ENCODE peak calls at places on chromosomes 5 and 9, in six cellular contexts. Q is GM06990; L is progenitor cell of endocrine pancreas; F is H1; T is CD8-positive, alpha-beta T cell; K is body of pancreas. R is an unnamed sample.
A peak's percentile ranks its signal among the peaks of the same experiment; 100 is the strongest.

GRCh38 chr5:59569608-59570334 is 323.8 kb downstream of the PDE4D start:
- DNase-seq in Q (no peak), L (no peak), F (no peak), T (no peak), K (no peak), R (no peak)

GRCh38 chr5:139964994-139965565 is 78.0 kb downstream of the NRG2 start:
- DNase-seq in Q (no peak), L (no peak), F (no peak), T (no peak), K (no peak), R (no peak)

GRCh38 chr9:17627641-17628040 is 48.8 kb downstream of the SH3GL2 start:
- DNase-seq in Q (no peak), L (no peak), F (no peak), T (no peak), K (no peak), R (no peak)

GRCh38 chr9:32424616-32425015 is 40.2 kb downstream of the ACO1 start:
- DNase-seq in Q (no peak), L (no peak), F (no peak), T (no peak), K (no peak), R (no peak)

GRCh38 chr9:30349526-30350513 is 2034.6 kb upstream of the ACO1 start:
- DNase-seq in Q (no peak), L (no peak), F (no peak), T (no peak), K (no peak), R (no peak)

GRCh38 chr5:90747175-90747574 is 188.6 kb downstream of the ADGRV1 start:
- DNase-seq in Q (no peak), L (no peak), F (no peak), T (no peak), K (no peak), R (no peak)

GRCh38 chr5:165405340-165405739 is 1899.9 kb downstream of the MAT2B start:
- DNase-seq in Q (no peak), L (no peak), F (no peak), T (no peak), K (no peak), R (no peak)

GRCh38 chr9:124658165-124659017 is 112.7 kb downstream of the NR6A1 start:
- DNase-seq in Q (peak; percentile 38), L (peak; percentile 39), F (no peak), T (no peak), K (peak; percentile 75), R (peak; percentile 72)

GRCh38 chr9:95157491-95158151 is 159.9 kb downstream of the FANCC start:
- DNase-seq in Q (peak; percentile 50), L (no peak), F (no peak), T (no peak), K (no peak), R (peak; percentile 67)

GRCh38 chr9:119453490-119453911 is 84.3 kb upstream of the BRINP1 start:
- DNase-seq in Q (no peak), L (no peak), F (no peak), T (no peak), K (no peak), R (no peak)

GRCh38 chr5:86623785-86624483 is 6.2 kb downstream of the COX7C start:
- DNase-seq in Q (no peak), L (no peak), F (no peak), T (no peak), K (no peak), R (no peak)

GRCh38 chr9:101569736-101570501 is 24.9 kb downstream of the PPP3R2 start:
- DNase-seq in Q (no peak), L (no peak), F (no peak), T (no peak), K (no peak), R (no peak)

GRCh38 chr9:95506692-95507455 is 9.9 kb downstream of the PTCH1 start:
- DNase-seq in Q (peak; percentile 37), L (no peak), F (peak; percentile 65), T (no peak), K (peak; percentile 60), R (peak; percentile 77)

GRCh38 chr9:129888085-129888808 is 53.0 kb downstream of the USP20 start:
- DNase-seq in Q (peak; percentile 95), L (no peak), F (no peak), T (peak; percentile 85), K (no peak), R (peak; percentile 84)

GRCh38 chr5:50646591-50646990 is 19.8 kb upstream of the PARP8 start:
- DNase-seq in Q (no peak), L (no peak), F (no peak), T (no peak), K (no peak), R (no peak)

GRCh38 chr5:37900692-37901091 is 60.9 kb upstream of the GDNF start:
- DNase-seq in Q (no peak), L (no peak), F (no peak), T (no peak), K (no peak), R (no peak)

GRCh38 chr9:70924905-70925547 is 196.4 kb downstream of the TRPM3 start:
- DNase-seq in Q (peak; percentile 10), L (peak; percentile 17), F (no peak), T (no peak), K (peak; percentile 32), R (peak; percentile 22)

GRCh38 chr9:137968235-137968634 is 90.7 kb downstream of the CACNA1B start:
- DNase-seq in Q (no peak), L (no peak), F (no peak), T (no peak), K (no peak), R (no peak)

GRCh38 chr9:135617991-135618411 is 21.3 kb downstream of the GLT6D1 start:
- DNase-seq in Q (no peak), L (no peak), F (no peak), T (no peak), K (no peak), R (no peak)

GRCh38 chr5:142201471-142201887 is 92.9 kb downstream of the NDFIP1 start:
- DNase-seq in Q (no peak), L (no peak), F (no peak), T (no peak), K (no peak), R (no peak)

GRCh38 chr5:148388692-148389091 is 4.9 kb downstream of the FBXO38 start:
- DNase-seq in Q (no peak), L (no peak), F (no peak), T (no peak), K (no peak), R (no peak)

GRCh38 chr9:75181748-75182147 is 93.4 kb downstream of the OSTF1 start:
- DNase-seq in Q (no peak), L (no peak), F (no peak), T (no peak), K (no peak), R (no peak)

DNA sequence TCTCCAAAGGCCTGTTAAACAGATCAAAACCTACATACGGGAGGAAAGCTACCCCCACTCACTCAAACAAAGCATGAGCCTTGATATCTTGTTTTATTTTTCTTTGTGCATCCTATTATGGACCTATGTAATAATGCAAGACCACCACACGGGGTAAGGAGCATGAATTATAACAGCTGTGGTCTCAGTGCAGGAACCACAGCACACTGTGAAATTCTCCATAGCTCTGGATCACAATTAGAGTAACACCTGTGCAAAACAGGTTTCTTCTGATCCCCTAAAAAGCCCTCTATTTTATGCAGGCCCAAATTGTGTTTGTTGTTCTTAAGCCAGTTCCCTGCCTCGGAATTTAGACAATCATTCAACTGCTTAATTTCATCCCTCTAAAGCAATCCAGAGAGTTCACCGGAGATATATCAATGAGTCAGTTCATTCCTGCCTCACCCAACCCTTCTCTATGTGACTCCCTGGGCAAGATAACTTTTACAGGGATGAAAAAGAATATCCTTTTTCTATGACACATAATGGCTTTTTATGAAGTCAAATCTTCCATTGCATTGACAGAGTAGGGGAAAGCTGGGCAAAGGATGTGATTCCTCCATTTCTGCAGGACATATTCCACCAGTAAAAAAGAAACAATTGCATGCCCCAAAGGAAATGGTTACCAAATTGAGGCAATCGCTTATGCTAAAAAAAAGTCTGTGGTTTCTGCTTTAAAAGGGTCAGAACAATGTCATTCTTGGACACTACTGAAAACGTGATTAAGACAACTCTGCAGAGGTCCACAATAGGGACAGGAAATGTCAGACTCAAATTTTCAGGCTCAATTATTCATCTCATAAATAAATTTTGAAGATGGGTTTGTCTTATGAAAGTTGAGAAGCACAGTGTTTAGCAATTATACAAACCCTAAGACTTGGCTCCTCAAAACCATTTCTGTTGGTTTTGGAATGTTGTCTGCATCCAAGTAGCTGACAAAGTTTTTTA is 41.6 kb upstream of the FST start:
- DNase-seq in Q (no peak), L (no peak), F (no peak), T (no peak), K (no peak), R (no peak)
- TF ChIP-seq CTCF in Q (no peak), L (peak; percentile 16), F (no peak), T (no peak), K (no peak), R (no peak)

GRCh38 chr5:72770266-72770665 is 46.2 kb upstream of the TNPO1 start:
- DNase-seq in Q (no peak), L (no peak), F (no peak), T (no peak), K (no peak), R (no peak)

DNA sequence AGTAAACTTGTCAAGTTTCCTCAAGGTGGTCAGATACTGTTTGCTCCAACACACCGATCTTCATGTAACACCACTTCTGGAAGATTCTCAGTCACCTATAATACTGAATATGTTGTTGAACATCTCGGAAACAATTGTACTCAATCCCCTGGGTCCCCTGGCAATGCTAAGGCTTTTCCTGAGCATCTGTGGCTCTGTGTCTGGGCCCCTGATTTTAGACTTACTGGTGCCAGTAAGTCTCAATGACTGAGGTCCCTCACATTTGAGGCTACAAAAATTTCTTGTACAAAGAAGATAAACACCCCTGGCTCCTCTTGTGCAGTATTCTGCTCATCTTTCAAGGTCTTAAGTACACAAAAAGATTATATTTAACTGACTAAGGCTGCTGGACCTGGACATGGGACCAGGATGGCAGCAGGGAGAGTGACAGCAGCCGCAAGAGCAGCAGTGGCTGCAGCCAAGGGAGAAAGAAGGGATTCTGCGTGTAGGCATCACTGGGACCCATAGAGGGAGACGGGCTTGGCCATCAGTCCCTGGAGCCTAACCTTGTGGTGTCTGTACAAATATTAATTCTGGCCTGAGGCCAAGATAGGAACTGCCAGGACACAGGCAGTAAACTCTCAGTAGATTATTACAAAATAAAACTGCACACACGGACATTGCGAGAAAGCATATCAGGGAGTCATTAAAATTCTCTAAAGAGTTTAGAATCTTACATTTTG is 49.0 kb upstream of the TNPO1 start:
- DNase-seq in Q (no peak), L (no peak), F (no peak), T (no peak), K (no peak), R (no peak)
- TF ChIP-seq CTCF in Q (no peak), L (no peak), F (peak; percentile 30), T (no peak), K (no peak), R (no peak)

DNA sequence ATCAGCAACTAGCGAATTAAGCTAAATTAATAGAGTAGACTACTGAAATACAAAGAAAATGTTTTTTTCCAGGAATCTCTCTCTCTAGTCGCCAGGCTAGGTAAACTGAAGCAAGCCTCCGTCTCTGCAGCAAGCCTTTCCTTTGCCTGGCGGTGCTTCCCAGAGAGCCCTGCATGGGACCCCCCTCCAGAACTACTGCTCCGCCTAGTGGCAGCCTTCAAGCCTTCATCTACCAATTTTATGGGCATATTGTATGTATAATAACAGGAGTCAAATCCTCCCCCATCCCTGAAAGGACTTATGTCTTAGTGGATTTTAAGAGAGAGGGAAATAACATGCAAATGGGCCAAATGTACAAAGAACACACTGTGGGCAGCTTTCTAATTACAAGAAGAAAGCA is 241.9 kb downstream of the SAXO1 start:
- DNase-seq in Q (no peak), L (peak; percentile 48), F (peak; percentile 67), T (no peak), K (no peak), R (no peak)
- TF ChIP-seq CTCF in Q (peak; percentile 82), L (peak; percentile 79), F (peak; percentile 58), T (no peak), K (peak; percentile 13), R (no peak)

GRCh38 chr5:75168026-75168750 is 68.5 kb downstream of the ANKRD31 start:
- DNase-seq in Q (no peak), L (no peak), F (no peak), T (no peak), K (no peak), R (no peak)

GRCh38 chr5:75167345-75167744 is 69.3 kb downstream of the ANKRD31 start:
- DNase-seq in Q (no peak), L (no peak), F (no peak), T (no peak), K (no peak), R (no peak)
- TF ChIP-seq CTCF in Q (no peak), L (peak; percentile 38), F (no peak), T (no peak), K (no peak), R (no peak)

R was measured in GM20000.